ENCODE peak calls at places on chromosome 21, in five cellular contexts. P is Calu3; S is CD4-positive, alpha-beta T cell; C is CD8-positive, alpha-beta memory T cell; U is fibroblast of lung. I is an unnamed sample.
A peak's percentile ranks its signal among the peaks of the same experiment; 100 is the strongest.

GRCh38 chr21:37532868-37533780 is 166.6 kb downstream of the DYRK1A start:
- DNase-seq in P (peak; percentile 47), S (no peak), C (no peak), U (peak; percentile 76), I (no peak)

GRCh38 chr21:44710756-44711326 is 531 bp downstream of the TSPEAR start:
- DNase-seq in P (no peak), S (no peak), C (no peak), U (no peak), I (no peak)

GRCh38 chr21:16279658-16280581 is 550.1 kb downstream of the USP25 start:
- DNase-seq in P (no peak), S (no peak), C (no peak), U (peak; percentile 80), I (no peak)

GRCh38 chr21:45084121-45084520 is 9.7 kb downstream of the ADARB1 start:
- DNase-seq in P (no peak), S (no peak), C (no peak), U (no peak), I (no peak)

GRCh38 chr21:21712761-21713558 is 714.8 kb downstream of the NCAM2 start:
- DNase-seq in P (no peak), S (no peak), C (no peak), U (peak; percentile 80), I (no peak)

GRCh38 chr21:45031231-45032191 is 42.9 kb upstream of the ADARB1 start:
- DNase-seq in P (no peak), S (no peak), C (no peak), U (no peak), I (no peak)

GRCh38 chr21:33071878-33072306 is 2.0 kb downstream of the OLIG1 start:
- DNase-seq in P (no peak), S (no peak), C (no peak), U (peak; percentile 21), I (no peak)

GRCh38 chr21:42232176-42232825 is 13.4 kb downstream of the ABCG1 start:
- DNase-seq in P (no peak), S (no peak), C (peak; percentile 26), U (no peak), I (peak; percentile 38)

GRCh38 chr21:29072873-29073221 is 601 bp downstream of the CCT8 start:
- DNase-seq in P (no peak), S (no peak), C (no peak), U (peak; percentile 37), I (no peak)

I was measured in naive thymus-derived CD8-positive, alpha-beta T cell.